ENCODE peak calls at places on chromosome 18, in eight cellular contexts. T, I, O, E, Y, G, N and Z are unnamed samples.

GRCh38 chr18:38695559-38696270 is 1130.1 kb upstream of the CELF4 start:
- DNase-seq in I (peak), N (no peak), G (no peak), O (no peak), Y (no peak), T (no peak), E (no peak), Z (no peak)

GRCh38 chr18:5388896-5389295 is 93.4 kb upstream of the ZBTB14 start:
- DNase-seq in T (no peak), O (no peak), E (no peak), I (no peak), G (no peak), N (no peak), Y (no peak), Z (no peak)

GRCh38 chr18:55477537-55478300 is 110.3 kb downstream of the TCF4 start:
- DNase-seq in O (no peak), N (no peak), T (peak), Y (no peak), I (peak), G (no peak), E (peak), Z (no peak)

GRCh38 chr18:63951302-63951705 is 2.2 kb downstream of the HMSD start:
- DNase-seq in Y (no peak), O (no peak), T (no peak), N (no peak), I (peak), G (no peak), E (peak), Z (no peak)

GRCh38 chr18:27377251-27377650 is 192.1 kb upstream of the CHST9 start:
- DNase-seq in G (no peak), N (no peak), T (peak), I (peak), Y (no peak), E (peak), O (no peak), Z (no peak)

GRCh38 chr18:77105680-77106079 is 26.9 kb downstream of the MBP start:
- DNase-seq in T (no peak), E (no peak), I (no peak), Y (no peak), G (no peak), O (no peak), N (no peak), Z (no peak)

GRCh38 chr18:57439985-57440330 is 4.8 kb downstream of the ONECUT2 start:
- DNase-seq in G (no peak), E (no peak), N (no peak), I (no peak), O (no peak), T (no peak), Y (no peak), Z (no peak)

GRCh38 chr18:36572135-36572856 is 256.5 kb downstream of the TPGS2 start:
- DNase-seq in I (peak), Y (peak), N (no peak), T (peak), G (peak), E (peak), O (peak), Z (no peak)

GRCh38 chr18:25962176-25962575 is 128.2 kb downstream of the SS18 start:
- DNase-seq in G (no peak), E (no peak), I (no peak), T (no peak), O (no peak), Y (no peak), N (no peak), Z (no peak)

GRCh38 chr18:7177131-7177744 is 53.7 kb upstream of the LRRC30 start:
- DNase-seq in E (peak), N (no peak), Y (peak), I (peak), G (peak), O (peak), T (peak), Z (no peak)

GRCh38 chr18:23200751-23201150 is 65.5 kb downstream of the CABLES1 start:
- DNase-seq in I (no peak), Y (no peak), E (no peak), N (no peak), O (no peak), G (no peak), T (no peak), Z (no peak)

GRCh38 chr18:52452427-52452826 is 112.4 kb downstream of the DCC start:
- DNase-seq in T (no peak), E (no peak), I (no peak), N (no peak), Y (no peak), G (no peak), O (no peak), Z (no peak)

GRCh38 chr18:52451252-52451651 is 111.3 kb downstream of the DCC start:
- DNase-seq in Y (no peak), I (no peak), N (no peak), G (no peak), T (no peak), O (no peak), E (no peak), Z (no peak)

GRCh38 chr18:52451851-52452250 is 111.9 kb downstream of the DCC start:
- DNase-seq in E (no peak), T (no peak), I (no peak), N (no peak), G (no peak), O (no peak), Y (no peak), Z (no peak)
- TF ChIP-seq CTCF in E (no peak), T (no peak), I (no peak), N (no peak), G (no peak), O (no peak), Y (no peak), Z (no peak)

GRCh38 chr18:10784596-10785202 is 258.9 kb downstream of the NAPG start:
- DNase-seq in G (no peak), Y (no peak), E (no peak), N (no peak), T (no peak), O (no peak), I (no peak), Z (no peak)
- TF ChIP-seq CTCF in G (no peak), Y (no peak), E (no peak), N (no peak), T (no peak), O (no peak), I (no peak), Z (no peak)

DNA sequence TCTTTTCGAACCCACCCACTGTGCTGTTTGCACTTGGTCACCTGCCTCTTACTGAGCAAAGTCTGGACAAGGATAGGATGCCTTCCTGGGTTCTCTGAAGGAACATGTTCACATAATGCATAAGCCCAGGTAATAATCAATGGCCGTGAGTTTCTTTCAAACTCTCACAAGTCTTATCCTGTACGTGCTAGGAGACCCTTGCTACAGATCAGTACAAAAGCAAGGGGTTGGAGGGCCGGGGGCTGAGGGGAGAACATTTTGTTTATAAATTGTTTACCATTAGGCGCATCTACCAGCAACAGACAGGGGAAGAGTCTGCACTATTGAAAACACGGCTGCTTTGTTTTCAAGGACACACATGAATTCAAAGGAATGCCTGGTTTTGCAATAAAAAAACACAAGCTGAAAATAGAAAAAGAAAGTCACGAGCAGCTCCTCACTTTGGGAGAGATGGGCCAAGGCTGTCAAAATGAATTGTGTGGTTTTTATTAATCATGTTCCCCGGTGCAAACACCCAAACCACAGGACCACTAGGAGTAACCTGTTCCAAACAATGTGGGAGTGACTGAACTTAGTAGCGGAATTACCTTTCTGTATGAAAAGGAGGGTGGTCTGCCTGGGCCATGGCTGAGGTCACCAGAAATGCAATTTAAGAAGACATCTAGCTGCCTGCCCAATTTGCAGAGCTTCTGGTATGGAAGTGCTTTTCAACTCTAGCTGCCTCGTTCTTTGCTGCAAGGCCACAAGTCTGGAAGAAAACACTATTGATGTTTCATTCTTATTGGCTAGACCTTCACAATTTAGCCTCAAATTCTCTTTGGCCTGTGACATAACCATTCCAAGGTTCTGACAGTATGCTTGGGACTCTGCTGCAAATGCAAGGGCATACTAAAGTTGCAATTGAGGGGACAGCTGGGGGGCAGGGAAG is 73.5 kb downstream of the CCBE1 start:
- DNase-seq in I (peak), T (no peak), N (no peak), Y (peak), G (no peak), O (no peak), E (peak), Z (no peak)
- TF ChIP-seq CTCF in I (no peak), T (no peak), N (no peak), Y (no peak), G (no peak), O (no peak), E (no peak), Z (no peak)

DNA sequence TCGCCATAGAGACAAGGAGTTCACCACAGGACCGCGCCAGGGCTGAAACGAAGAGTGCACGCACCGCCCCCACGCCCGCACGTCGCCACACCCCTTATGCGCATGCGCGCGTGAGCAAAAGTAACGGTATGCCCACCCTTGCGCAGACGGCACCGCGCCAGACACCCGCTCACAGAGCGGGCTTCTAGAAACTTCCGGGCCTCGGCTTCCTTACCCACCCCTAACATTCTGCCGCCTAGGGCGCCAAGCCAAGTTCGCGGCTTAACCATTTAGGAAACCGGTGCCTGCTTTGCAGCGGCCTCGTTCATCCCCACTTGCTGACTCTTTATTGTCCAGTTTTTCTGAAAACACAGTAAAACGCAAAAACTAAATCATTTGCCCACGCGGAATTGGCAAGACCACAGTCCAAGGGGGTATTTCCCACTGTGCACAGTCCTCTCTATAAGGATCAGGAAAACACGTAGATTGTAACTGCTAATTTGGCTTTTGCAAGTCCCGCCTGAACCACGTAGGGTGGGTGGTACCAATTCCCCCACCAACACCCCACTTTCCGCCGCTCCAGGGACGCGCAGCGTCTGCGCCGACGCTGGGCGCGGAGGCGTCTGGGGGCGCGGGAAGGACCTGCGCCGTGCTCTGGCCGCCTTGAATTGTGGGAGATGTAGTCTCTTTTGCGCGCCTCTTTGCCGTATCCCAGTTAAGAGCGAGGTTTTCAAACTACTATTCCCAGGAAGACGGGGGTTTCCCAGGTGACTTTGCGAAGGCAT is at the start of the genes FBXO15 and TIMM21:
- DNase-seq in N (peak), E (peak), T (peak), I (peak), O (peak), G (peak), Y (peak), Z (peak)
- TF ChIP-seq CTCF in N (no peak), E (no peak), T (no peak), I (no peak), O (no peak), G (no peak), Y (no peak), Z (peak)

GRCh38 chr18:10416020-10416419 is 38.4 kb upstream of the APCDD1 start:
- DNase-seq in N (no peak), T (no peak), I (no peak), O (no peak), Y (no peak), G (no peak), E (no peak), Z (no peak)

GRCh38 chr18:10419420-10420103 is 34.9 kb upstream of the APCDD1 start:
- DNase-seq in T (no peak), O (no peak), I (peak), Y (no peak), E (no peak), N (no peak), G (no peak), Z (no peak)

GRCh38 chr18:10417679-10418078 is 36.8 kb upstream of the APCDD1 start:
- DNase-seq in N (no peak), Y (no peak), G (no peak), T (no peak), O (no peak), E (peak), I (no peak), Z (no peak)

GRCh38 chr18:10418836-10419235 is 35.6 kb upstream of the APCDD1 start:
- DNase-seq in N (no peak), G (no peak), Y (no peak), E (no peak), O (no peak), I (no peak), T (no peak), Z (no peak)

GRCh38 chr18:10417191-10417590 is 37.2 kb upstream of the APCDD1 start:
- DNase-seq in I (no peak), O (no peak), Y (no peak), N (no peak), E (no peak), T (peak), G (no peak), Z (no peak)
- TF ChIP-seq CTCF in I (no peak), O (no peak), Y (no peak), N (no peak), E (no peak), T (no peak), G (no peak), Z (no peak)